ENCODE peak calls at places on chromosomes 1 and 21, in seven cellular contexts. M is ovary; I is stimulated activated CD4-positive, alpha-beta T cell treated with anti-CD3 and anti-CD28 coated beads, Interleukin-1b, Interleukin-23, amount 100 ng/mL, for 1 hour; H is iris pigment epithelial cell; A is EH; F is amniotic stem cell; Y is GM23248. L is an unnamed sample.

GRCh38 chr1:55402117-55402516 is 187.0 kb upstream of the USP24 start:
- DNase-seq in I (no peak), Y (peak), F (peak), A (peak), H (peak), M (no peak), L (peak)

GRCh38 chr1:199585392-199585791 is 442.1 kb upstream of the NR5A2 start:
- DNase-seq in A (no peak), M (no peak), F (no peak), I (no peak), H (no peak), Y (peak), L (no peak)

GRCh38 chr1:55446351-55446750 is 231.2 kb upstream of the USP24 start:
- DNase-seq in H (peak), A (peak), F (no peak), M (no peak), Y (peak), I (no peak), L (no peak)

GRCh38 chr1:6889875-6890480 is 104.7 kb downstream of the CAMTA1 start:
- DNase-seq in F (no peak), I (no peak), M (peak), A (peak), H (peak), Y (peak), L (peak)

GRCh38 chr21:31945116-31945515 is 72.3 kb downstream of the HUNK start:
- DNase-seq in F (no peak), H (no peak), A (no peak), Y (no peak), I (no peak), M (no peak), L (no peak)

GRCh38 chr1:201354901-201355295 is 22.6 kb downstream of the TNNT2 start:
- DNase-seq in M (no peak), H (no peak), Y (no peak), F (no peak), I (no peak), A (no peak), L (no peak)

GRCh38 chr1:162074548-162074947 is 5.1 kb downstream of the NOS1AP start:
- DNase-seq in A (peak), Y (no peak), M (no peak), H (no peak), F (no peak), I (no peak), L (no peak)

GRCh38 chr21:43312751-43313169 is 114.2 kb downstream of the SIK1 start:
- DNase-seq in A (no peak), H (no peak), Y (no peak), M (no peak), F (no peak), I (no peak), L (no peak)

GRCh38 chr1:225524570-225524969 is 96.7 kb upstream of the LBR start:
- DNase-seq in M (no peak), F (no peak), A (no peak), H (no peak), I (no peak), Y (no peak), L (no peak)

GRCh38 chr1:202349263-202349928 is 897 bp downstream of the PPP1R12B start:
- DNase-seq in F (peak), Y (peak), A (peak), H (peak), I (no peak), M (no peak), L (no peak)

GRCh38 chr21:16116798-16117197 is 387.0 kb downstream of the USP25 start:
- DNase-seq in M (no peak), I (no peak), H (peak), Y (peak), A (peak), F (no peak), L (peak)

GRCh38 chr1:205344010-205344808 is 12.5 kb downstream of the KLHDC8A start:
- DNase-seq in H (peak), I (no peak), M (no peak), A (peak), F (no peak), Y (peak), L (no peak)

GRCh38 chr21:15066231-15066577 is 1.4 kb upstream of the NRIP1 start:
- DNase-seq in I (no peak), M (no peak), H (no peak), Y (peak), F (no peak), A (no peak), L (no peak)

GRCh38 chr1:246798606-246799496 is 74.6 kb downstream of the SCCPDH start:
- DNase-seq in A (no peak), I (no peak), M (no peak), F (no peak), H (no peak), Y (no peak), L (no peak)

GRCh38 chr1:152189657-152190442 is 30.8 kb upstream of the RPTN start:
- DNase-seq in M (peak), H (peak), A (peak), I (peak), Y (peak), F (no peak), L (no peak)

GRCh38 chr1:28935293-28935692 is 20.9 kb downstream of the EPB41 start:
- DNase-seq in I (no peak), H (no peak), A (no peak), M (no peak), Y (no peak), F (no peak), L (no peak)

GRCh38 chr1:109467301-109467777 is 993 bp downstream of the SYPL2 start:
- DNase-seq in I (no peak), Y (no peak), A (no peak), H (no peak), M (no peak), F (no peak), L (no peak)

GRCh38 chr1:67405473-67406245 is 24.5 kb downstream of the SERBP1 start:
- DNase-seq in M (no peak), F (no peak), H (no peak), I (no peak), A (no peak), Y (no peak), L (no peak)

GRCh38 chr1:88462481-88463261 is 221.4 kb upstream of the PKN2 start:
- DNase-seq in Y (peak), I (no peak), M (peak), H (peak), F (no peak), A (peak), L (no peak)

GRCh38 chr1:221910222-221910621 is 168.3 kb upstream of the DUSP10 start:
- DNase-seq in A (no peak), M (no peak), F (no peak), H (no peak), I (no peak), Y (no peak), L (no peak)

GRCh38 chr1:193747579-193747978 is 561.2 kb upstream of the B3GALT2 start:
- DNase-seq in A (peak), F (no peak), Y (peak), I (no peak), M (no peak), H (peak), L (no peak)

GRCh38 chr1:214843281-214843680 is 239.3 kb upstream of the KCNK2 start:
- DNase-seq in A (peak), Y (peak), I (no peak), H (peak), M (no peak), F (no peak), L (no peak)

GRCh38 chr1:16903054-16903453 is 7.3 kb downstream of the RNU1-2 start:
- DNase-seq in A (peak), H (peak), M (no peak), I (no peak), Y (peak), F (no peak), L (no peak)

GRCh38 chr1:79787631-79788030 is 781.1 kb upstream of the ADGRL4 start:
- DNase-seq in A (no peak), I (no peak), M (no peak), F (no peak), H (no peak), Y (no peak), L (no peak)

GRCh38 chr1:163562355-163562754 is 240.6 kb downstream of the NUF2 start:
- DNase-seq in F (no peak), A (no peak), I (no peak), Y (no peak), M (no peak), H (no peak), L (no peak)

GRCh38 chr1:3599286-3599811 is 12.0 kb downstream of the MEGF6 start:
- DNase-seq in M (no peak), F (no peak), I (no peak), Y (no peak), H (no peak), A (no peak), L (no peak)

GRCh38 chr1:41073971-41074370 is 52.4 kb upstream of the SLFNL1 start:
- DNase-seq in F (peak), A (peak), I (no peak), H (peak), Y (peak), M (no peak), L (peak)

GRCh38 chr1:10767282-10767681 is 29.2 kb downstream of the CASZ1 start:
- DNase-seq in F (no peak), Y (no peak), M (no peak), H (no peak), I (no peak), A (no peak), L (no peak)

GRCh38 chr1:31576201-31576669 is at the start of gene TINAGL1:
- DNase-seq in Y (no peak), F (no peak), I (no peak), M (no peak), H (no peak), A (no peak), L (no peak)